ENCODE peak calls at places on chromosomes 12 and 14, in eight cellular contexts. One of them, this sample, is unnamed.

GRCh38 chr14:95270203-95270602 is 49.5 kb downstream of the CLMN start:
- DNase-seq in body of pancreas: no peak
- DNase-seq in testis: no peak
- DNase-seq in psoas muscle: no peak
- DNase-seq in progenitor cell of endocrine pancreas: no peak
- DNase-seq in prostate gland: no peak
- DNase-seq in transverse colon: no peak
- DNase-seq in AG09309: no peak
- DNase-seq in this sample: no peak

GRCh38 chr14:87993485-87993809 is 465 bp upstream of the GALC start:
- DNase-seq in body of pancreas: no peak
- DNase-seq in testis: no peak
- DNase-seq in psoas muscle: no peak
- DNase-seq in progenitor cell of endocrine pancreas: no peak
- DNase-seq in prostate gland: no peak
- DNase-seq in transverse colon: no peak
- DNase-seq in AG09309: no peak
- DNase-seq in this sample: no peak

GRCh38 chr12:4857472-4858291 is 52.0 kb upstream of the KCNA1 start:
- DNase-seq in body of pancreas: peak
- DNase-seq in testis: peak
- DNase-seq in psoas muscle: peak
- DNase-seq in progenitor cell of endocrine pancreas: peak
- DNase-seq in prostate gland: peak
- DNase-seq in transverse colon: peak
- DNase-seq in AG09309: peak
- DNase-seq in this sample: peak

GRCh38 chr12:130983328-130984017 is 29.8 kb downstream of the ADGRD1 start:
- DNase-seq in body of pancreas: no peak
- DNase-seq in testis: peak
- DNase-seq in psoas muscle: no peak
- DNase-seq in progenitor cell of endocrine pancreas: no peak
- DNase-seq in prostate gland: no peak
- DNase-seq in transverse colon: no peak
- DNase-seq in AG09309: no peak
- DNase-seq in this sample: no peak

GRCh38 chr14:96567289-96567899 is 65.2 kb downstream of the PAPOLA start:
- DNase-seq in body of pancreas: no peak
- DNase-seq in testis: no peak
- DNase-seq in psoas muscle: no peak
- DNase-seq in progenitor cell of endocrine pancreas: no peak
- DNase-seq in prostate gland: no peak
- DNase-seq in transverse colon: no peak
- DNase-seq in AG09309: no peak
- DNase-seq in this sample: no peak

GRCh38 chr14:73567951-73568885 is 795 bp upstream of the ACOT2 start:
- DNase-seq in body of pancreas: no peak
- DNase-seq in testis: no peak
- DNase-seq in psoas muscle: no peak
- DNase-seq in progenitor cell of endocrine pancreas: no peak
- DNase-seq in prostate gland: no peak
- DNase-seq in transverse colon: no peak
- DNase-seq in AG09309: no peak
- DNase-seq in this sample: no peak

GRCh38 chr12:119249441-119249840 is 70.7 kb downstream of the HSPB8 start:
- DNase-seq in body of pancreas: no peak
- DNase-seq in testis: no peak
- DNase-seq in psoas muscle: no peak
- DNase-seq in progenitor cell of endocrine pancreas: no peak
- DNase-seq in prostate gland: no peak
- DNase-seq in transverse colon: no peak
- DNase-seq in AG09309: no peak
- DNase-seq in this sample: no peak

GRCh38 chr14:64801800-64802199 is 77.9 kb downstream of the SPTB start:
- DNase-seq in body of pancreas: peak
- DNase-seq in testis: peak
- DNase-seq in psoas muscle: no peak
- DNase-seq in progenitor cell of endocrine pancreas: no peak
- DNase-seq in prostate gland: no peak
- DNase-seq in transverse colon: no peak
- DNase-seq in AG09309: no peak
- DNase-seq in this sample: peak

GRCh38 chr12:47747596-47748506 is 10.8 kb downstream of the RAPGEF3 start:
- DNase-seq in body of pancreas: no peak
- DNase-seq in testis: no peak
- DNase-seq in psoas muscle: no peak
- DNase-seq in progenitor cell of endocrine pancreas: no peak
- DNase-seq in prostate gland: no peak
- DNase-seq in transverse colon: no peak
- DNase-seq in AG09309: no peak
- DNase-seq in this sample: no peak

GRCh38 chr12:110180591-110181005 is 56.4 kb downstream of the IFT81 start:
- DNase-seq in body of pancreas: no peak
- DNase-seq in testis: no peak
- DNase-seq in psoas muscle: no peak
- DNase-seq in progenitor cell of endocrine pancreas: no peak
- DNase-seq in prostate gland: no peak
- DNase-seq in transverse colon: no peak
- DNase-seq in AG09309: peak
- DNase-seq in this sample: no peak

GRCh38 chr12:132512197-132513069 is 22.5 kb downstream of the FBRSL1 start:
- DNase-seq in body of pancreas: no peak
- DNase-seq in testis: no peak
- DNase-seq in psoas muscle: no peak
- DNase-seq in progenitor cell of endocrine pancreas: no peak
- DNase-seq in prostate gland: no peak
- DNase-seq in transverse colon: no peak
- DNase-seq in AG09309: no peak
- DNase-seq in this sample: no peak

GRCh38 chr12:6570264-6570887 is 2.3 kb upstream of the NOP2 start:
- DNase-seq in body of pancreas: peak
- DNase-seq in testis: peak
- DNase-seq in psoas muscle: peak
- DNase-seq in progenitor cell of endocrine pancreas: peak
- DNase-seq in prostate gland: no peak
- DNase-seq in transverse colon: peak
- DNase-seq in AG09309: no peak
- DNase-seq in this sample: peak

GRCh38 chr14:97687944-97688625 is 890.9 kb downstream of the VRK1 start:
- DNase-seq in body of pancreas: no peak
- DNase-seq in testis: no peak
- DNase-seq in psoas muscle: no peak
- DNase-seq in progenitor cell of endocrine pancreas: no peak
- DNase-seq in prostate gland: no peak
- DNase-seq in transverse colon: no peak
- DNase-seq in AG09309: no peak
- DNase-seq in this sample: no peak

GRCh38 chr14:94936411-94936892 is 166.5 kb upstream of the GSC start:
- DNase-seq in body of pancreas: peak
- DNase-seq in testis: peak
- DNase-seq in psoas muscle: peak
- DNase-seq in progenitor cell of endocrine pancreas: no peak
- DNase-seq in prostate gland: peak
- DNase-seq in transverse colon: peak
- DNase-seq in AG09309: peak
- DNase-seq in this sample: peak

GRCh38 chr14:74804219-74804825 is 41.2 kb downstream of the YLPM1 start:
- DNase-seq in body of pancreas: peak
- DNase-seq in testis: peak
- DNase-seq in psoas muscle: no peak
- DNase-seq in progenitor cell of endocrine pancreas: no peak
- DNase-seq in prostate gland: no peak
- DNase-seq in transverse colon: peak
- DNase-seq in AG09309: peak
- DNase-seq in this sample: no peak

DNA sequence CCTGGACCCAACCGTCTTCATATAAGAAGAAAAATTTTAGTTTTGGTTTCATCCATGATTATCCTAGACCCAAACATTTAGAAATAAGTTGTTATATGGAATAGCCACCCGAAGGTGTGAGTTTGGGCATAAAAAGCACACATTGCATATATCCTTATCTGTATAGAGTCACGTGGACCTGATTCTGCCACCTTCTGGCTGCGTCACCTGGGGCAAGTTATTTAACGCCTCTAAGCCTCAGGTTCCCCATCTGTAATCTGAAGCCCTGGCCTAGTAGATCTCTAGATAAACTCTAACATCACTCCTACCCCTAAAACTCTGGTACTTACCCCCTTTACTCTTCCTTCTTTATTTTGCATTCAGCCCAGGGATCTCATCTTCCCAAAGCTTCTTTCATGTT is 14.3 kb upstream of the KRT5 start:
- DNase-seq in body of pancreas: no peak
- DNase-seq in testis: no peak
- DNase-seq in psoas muscle: no peak
- DNase-seq in progenitor cell of endocrine pancreas: no peak
- DNase-seq in prostate gland: no peak
- DNase-seq in transverse colon: no peak
- DNase-seq in AG09309: no peak
- DNase-seq in this sample: no peak
- TF ChIP-seq CTCF in body of pancreas: no peak
- TF ChIP-seq CTCF in testis: no peak
- TF ChIP-seq CTCF in psoas muscle: no peak
- TF ChIP-seq CTCF in progenitor cell of endocrine pancreas: no peak
- TF ChIP-seq CTCF in prostate gland: no peak
- TF ChIP-seq CTCF in transverse colon: no peak
- TF ChIP-seq CTCF in AG09309: no peak
- TF ChIP-seq CTCF in this sample: no peak

GRCh38 chr12:89154743-89155530 is 197.4 kb downstream of the DUSP6 start:
- DNase-seq in body of pancreas: no peak
- DNase-seq in testis: no peak
- DNase-seq in psoas muscle: no peak
- DNase-seq in progenitor cell of endocrine pancreas: no peak
- DNase-seq in prostate gland: no peak
- DNase-seq in transverse colon: no peak
- DNase-seq in AG09309: no peak
- DNase-seq in this sample: no peak
- TF ChIP-seq CTCF in body of pancreas: no peak
- TF ChIP-seq CTCF in testis: no peak
- TF ChIP-seq CTCF in psoas muscle: no peak
- TF ChIP-seq CTCF in progenitor cell of endocrine pancreas: no peak
- TF ChIP-seq CTCF in prostate gland: no peak
- TF ChIP-seq CTCF in transverse colon: peak
- TF ChIP-seq CTCF in AG09309: no peak
- TF ChIP-seq CTCF in this sample: no peak

GRCh38 chr12:46110928-46111699 is 120.7 kb upstream of the SCAF11 start:
- DNase-seq in body of pancreas: no peak
- DNase-seq in testis: no peak
- DNase-seq in psoas muscle: no peak
- DNase-seq in progenitor cell of endocrine pancreas: no peak
- DNase-seq in prostate gland: no peak
- DNase-seq in transverse colon: no peak
- DNase-seq in AG09309: no peak
- DNase-seq in this sample: no peak
- TF ChIP-seq CTCF in body of pancreas: no peak
- TF ChIP-seq CTCF in testis: no peak
- TF ChIP-seq CTCF in psoas muscle: no peak
- TF ChIP-seq CTCF in progenitor cell of endocrine pancreas: peak
- TF ChIP-seq CTCF in prostate gland: no peak
- TF ChIP-seq CTCF in transverse colon: no peak
- TF ChIP-seq CTCF in AG09309: peak
- TF ChIP-seq CTCF in this sample: no peak

DNA sequence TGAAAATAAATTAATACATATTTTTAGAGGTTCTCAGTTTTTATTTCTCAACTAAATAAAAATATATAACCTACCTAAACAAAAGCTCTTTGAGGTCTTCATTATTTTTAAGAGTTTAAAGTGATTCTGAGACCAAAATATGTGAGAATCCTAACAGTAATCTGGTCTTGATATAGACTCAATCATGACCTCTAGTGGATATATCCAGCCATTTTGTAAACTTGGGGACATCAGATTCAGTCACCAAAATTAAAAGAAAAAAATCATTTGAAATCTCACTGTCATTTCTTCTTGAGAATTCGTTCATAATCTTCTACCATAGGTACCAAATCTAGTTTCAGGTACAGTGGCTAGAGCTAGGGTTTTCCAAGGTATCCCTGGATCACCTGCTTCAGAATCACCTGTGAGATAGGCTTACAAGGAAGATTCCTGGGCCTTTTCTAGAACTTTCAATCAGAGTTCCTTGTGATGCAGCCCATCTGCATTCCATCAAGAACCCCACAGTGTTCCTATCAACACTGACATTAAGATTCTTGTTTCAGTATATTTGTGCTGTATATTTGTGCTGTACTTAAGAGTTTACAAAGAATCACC is 214.9 kb downstream of the ADAMTS20 start:
- DNase-seq in body of pancreas: no peak
- DNase-seq in testis: no peak
- DNase-seq in psoas muscle: no peak
- DNase-seq in progenitor cell of endocrine pancreas: no peak
- DNase-seq in prostate gland: no peak
- DNase-seq in transverse colon: no peak
- DNase-seq in AG09309: no peak
- DNase-seq in this sample: no peak
- TF ChIP-seq CTCF in body of pancreas: peak
- TF ChIP-seq CTCF in testis: peak
- TF ChIP-seq CTCF in psoas muscle: peak
- TF ChIP-seq CTCF in progenitor cell of endocrine pancreas: peak
- TF ChIP-seq CTCF in prostate gland: peak
- TF ChIP-seq CTCF in transverse colon: no peak
- TF ChIP-seq CTCF in AG09309: peak
- TF ChIP-seq CTCF in this sample: peak

DNA sequence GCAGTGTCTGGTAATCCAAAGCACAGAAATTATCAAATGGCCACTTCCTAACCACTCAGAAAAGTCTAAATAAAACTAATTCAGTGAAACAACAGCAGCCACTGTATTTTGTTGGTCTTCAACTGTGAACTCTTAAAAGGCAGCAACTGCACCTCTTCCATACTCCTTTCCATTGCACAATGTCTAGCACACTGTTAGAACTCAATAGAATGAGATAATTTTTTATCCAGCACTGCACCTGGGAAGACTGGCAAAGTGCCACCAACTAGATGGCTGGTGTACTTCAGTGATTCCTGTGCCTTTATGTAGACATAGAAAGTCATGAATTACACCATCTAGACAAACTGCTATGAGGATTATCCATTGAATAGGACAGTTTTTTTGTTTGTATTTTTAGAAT is 26.2 kb downstream of the LGR5 start:
- DNase-seq in body of pancreas: no peak
- DNase-seq in testis: no peak
- DNase-seq in psoas muscle: no peak
- DNase-seq in progenitor cell of endocrine pancreas: no peak
- DNase-seq in prostate gland: no peak
- DNase-seq in transverse colon: no peak
- DNase-seq in AG09309: no peak
- DNase-seq in this sample: no peak
- TF ChIP-seq CTCF in body of pancreas: no peak
- TF ChIP-seq CTCF in testis: no peak
- TF ChIP-seq CTCF in psoas muscle: no peak
- TF ChIP-seq CTCF in progenitor cell of endocrine pancreas: no peak
- TF ChIP-seq CTCF in prostate gland: no peak
- TF ChIP-seq CTCF in transverse colon: no peak
- TF ChIP-seq CTCF in AG09309: no peak
- TF ChIP-seq CTCF in this sample: no peak

GRCh38 chr12:12985817-12986408 is 14.2 kb downstream of the HEBP1 start:
- DNase-seq in body of pancreas: peak
- DNase-seq in testis: peak
- DNase-seq in psoas muscle: no peak
- DNase-seq in progenitor cell of endocrine pancreas: no peak
- DNase-seq in prostate gland: no peak
- DNase-seq in transverse colon: peak
- DNase-seq in AG09309: no peak
- DNase-seq in this sample: peak
- TF ChIP-seq CTCF in body of pancreas: peak
- TF ChIP-seq CTCF in testis: peak
- TF ChIP-seq CTCF in psoas muscle: peak
- TF ChIP-seq CTCF in progenitor cell of endocrine pancreas: peak
- TF ChIP-seq CTCF in prostate gland: no peak
- TF ChIP-seq CTCF in transverse colon: no peak
- TF ChIP-seq CTCF in AG09309: peak
- TF ChIP-seq CTCF in this sample: peak